ENCODE peak calls at places on chromosomes 2 and 18, in nine cellular contexts. L, P, G, H, A, E, K, C and N are unnamed samples.

GRCh38 chr18:8685141-8685913 is 20.0 kb upstream of the MTCL1 start:
- DNase-seq in A (no peak), H (no peak), E (no peak), L (no peak), G (no peak), K (peak; percentile 16), P (no peak), C (no peak), N (peak; percentile 54)

GRCh38 chr2:19982268-19982667 is 7.6 kb downstream of the WDR35 start:
- DNase-seq in C (no peak), A (no peak), K (no peak), P (no peak), G (no peak), E (no peak), L (no peak), H (no peak), N (no peak)

GRCh38 chr2:219919506-219919905 is 292.1 kb downstream of the SLC4A3 start:
- DNase-seq in A (no peak), P (no peak), E (no peak), L (no peak), C (no peak), H (no peak), G (no peak), K (no peak), N (no peak)

GRCh38 chr18:72652990-72653593 is 109.0 kb upstream of the CBLN2 start:
- DNase-seq in H (peak; percentile 59), C (peak; percentile 3), K (peak; percentile 29), L (no peak), P (peak; percentile 1), G (peak; percentile 14), A (peak; percentile 9), E (no peak), N (peak; percentile 18)

GRCh38 chr18:12098389-12098788 is 4.7 kb downstream of the ANKRD62 start:
- DNase-seq in P (no peak), G (no peak), E (no peak), K (no peak), A (no peak), H (no peak), L (no peak), C (no peak), N (no peak)

GRCh38 chr2:207663870-207664545 is 38.8 kb upstream of the METTL21A start:
- DNase-seq in G (no peak), K (no peak), H (no peak), P (no peak), L (no peak), C (no peak), E (no peak), A (no peak), N (no peak)

GRCh38 chr2:8669157-8669852 is 12.6 kb upstream of the ID2 start:
- DNase-seq in G (no peak), A (no peak), H (no peak), L (no peak), E (no peak), K (no peak), C (peak; percentile 33), P (no peak), N (no peak)

GRCh38 chr18:44725300-44726096 is 44.8 kb downstream of the SETBP1 start:
- DNase-seq in C (peak; percentile 13), A (peak; percentile 48), L (peak; percentile 25), P (no peak), K (peak; percentile 51), G (peak; percentile 5), H (no peak), E (peak; percentile 39), N (no peak)

GRCh38 chr2:118807668-118808428 is 39.6 kb downstream of the EN1 start:
- DNase-seq in H (no peak), A (no peak), P (no peak), E (no peak), G (no peak), C (no peak), K (no peak), L (no peak), N (no peak)

GRCh38 chr2:229330952-229331351 is 59.9 kb upstream of the PID1 start:
- DNase-seq in P (no peak), H (no peak), G (no peak), A (no peak), K (peak; percentile 36), L (no peak), E (no peak), C (no peak), N (no peak)

GRCh38 chr2:19796036-19796703 is 105.6 kb downstream of the TTC32 start:
- DNase-seq in K (no peak), P (no peak), C (no peak), H (no peak), L (no peak), G (peak; percentile 66), A (no peak), E (no peak), N (peak; percentile 20)

GRCh38 chr18:55401638-55402191 is 186.3 kb downstream of the TCF4 start:
- DNase-seq in E (no peak), P (no peak), G (no peak), A (no peak), K (no peak), C (no peak), H (no peak), L (no peak), N (peak; percentile 24)

GRCh38 chr2:212953170-212953920 is 198.1 kb downstream of the IKZF2 start:
- DNase-seq in P (no peak), L (no peak), E (no peak), A (no peak), K (no peak), C (no peak), G (no peak), H (no peak), N (no peak)

GRCh38 chr2:209476367-209477191 is 52.7 kb downstream of the MAP2 start:
- DNase-seq in G (no peak), K (peak; percentile 47), A (no peak), P (no peak), H (no peak), E (no peak), L (no peak), C (no peak), N (no peak)

GRCh38 chr18:6058941-6059340 is 163.6 kb upstream of the TMEM200C start:
- DNase-seq in K (no peak), E (no peak), C (no peak), P (no peak), H (peak; percentile 6), G (no peak), A (no peak), L (no peak), N (no peak)

GRCh38 chr18:62485684-62486083 is 37.1 kb upstream of the ZCCHC2 start:
- DNase-seq in E (no peak), P (no peak), G (peak; percentile 75), L (no peak), K (peak; percentile 43), H (no peak), A (no peak), C (peak; percentile 21), N (peak; percentile 89)

GRCh38 chr2:120979398-120979797 is 243.7 kb downstream of the GLI2 start:
- DNase-seq in G (no peak), E (no peak), L (no peak), C (no peak), A (no peak), K (no peak), H (no peak), P (no peak), N (no peak)

GRCh38 chr18:54260376-54261072 is 8.8 kb upstream of the POLI start:
- DNase-seq in H (no peak), C (no peak), L (no peak), G (no peak), P (no peak), E (no peak), K (peak; percentile 51), A (no peak), N (peak; percentile 7)